ENCODE peak calls at places on chromosome 21, in six cellular contexts. G, I, D, S, L and X are unnamed samples.

GRCh38 chr21:42830456-42831455 is 48.6 kb downstream of the WDR4 start:
- DNase-seq in L (no peak), I (no peak), S (no peak), G (no peak), D (no peak), X (no peak)

GRCh38 chr21:41630249-41630648 is 122.3 kb upstream of the TMPRSS2 start:
- DNase-seq in S (peak; percentile 73), G (no peak), I (no peak), L (no peak), D (no peak), X (no peak)

GRCh38 chr21:42039911-42040351 is 29.8 kb upstream of the ZBTB21 start:
- DNase-seq in G (no peak), D (no peak), S (no peak), L (no peak), I (no peak), X (peak; percentile 82)

GRCh38 chr21:41578083-41578482 is 70.1 kb upstream of the TMPRSS2 start:
- DNase-seq in D (no peak), S (no peak), I (no peak), G (no peak), L (no peak), X (no peak)

GRCh38 chr21:42666023-42666747 is 12.8 kb downstream of the PDE9A start:
- DNase-seq in I (no peak), S (no peak), L (peak; percentile 23), G (no peak), D (no peak), X (no peak)

GRCh38 chr21:14550200-14550599 is 4.1 kb upstream of the SAMSN1 start:
- DNase-seq in S (no peak), G (no peak), L (no peak), D (no peak), I (no peak), X (no peak)

GRCh38 chr21:33825898-33826297 is 89.7 kb downstream of the ATP5PO start:
- DNase-seq in S (no peak), I (no peak), G (no peak), L (no peak), D (no peak), X (no peak)

GRCh38 chr21:26112127-26112742 is 58.3 kb downstream of the APP start:
- DNase-seq in I (no peak), S (no peak), L (no peak), D (no peak), G (no peak), X (no peak)

GRCh38 chr21:42971897-42972275 is 2.5 kb upstream of the PKNOX1 start:
- DNase-seq in D (no peak), I (no peak), S (no peak), L (no peak), G (no peak), X (no peak)

GRCh38 chr21:32455548-32455947 is 43.0 kb downstream of the EVA1C start:
- DNase-seq in I (no peak), L (no peak), D (no peak), S (no peak), G (no peak), X (no peak)

GRCh38 chr21:32459972-32460371 is 47.5 kb downstream of the EVA1C start:
- DNase-seq in I (no peak), S (no peak), L (no peak), D (no peak), G (no peak), X (no peak)

GRCh38 chr21:32457962-32458361 is 45.5 kb downstream of the EVA1C start:
- DNase-seq in G (no peak), D (no peak), I (no peak), S (no peak), L (no peak), X (no peak)

GRCh38 chr21:32456497-32456918 is 44.0 kb downstream of the EVA1C start:
- DNase-seq in S (no peak), L (no peak), I (no peak), D (peak; percentile 51), G (no peak), X (peak; percentile 6)

GRCh38 chr21:32457360-32457840 is 44.9 kb downstream of the EVA1C start:
- DNase-seq in S (no peak), I (no peak), D (no peak), G (peak; percentile 74), L (no peak), X (peak; percentile 47)
- TF ChIP-seq CTCF in S (no peak), I (no peak), D (no peak), G (no peak), L (no peak), X (no peak)

GRCh38 chr21:29277442-29277841 is 21.3 kb upstream of the BACH1 start:
- DNase-seq in S (no peak), G (no peak), I (no peak), D (no peak), L (no peak), X (no peak)

GRCh38 chr21:29267666-29268065 is 31.1 kb upstream of the BACH1 start:
- DNase-seq in S (no peak), D (no peak), G (no peak), L (no peak), I (no peak), X (no peak)

DNA sequence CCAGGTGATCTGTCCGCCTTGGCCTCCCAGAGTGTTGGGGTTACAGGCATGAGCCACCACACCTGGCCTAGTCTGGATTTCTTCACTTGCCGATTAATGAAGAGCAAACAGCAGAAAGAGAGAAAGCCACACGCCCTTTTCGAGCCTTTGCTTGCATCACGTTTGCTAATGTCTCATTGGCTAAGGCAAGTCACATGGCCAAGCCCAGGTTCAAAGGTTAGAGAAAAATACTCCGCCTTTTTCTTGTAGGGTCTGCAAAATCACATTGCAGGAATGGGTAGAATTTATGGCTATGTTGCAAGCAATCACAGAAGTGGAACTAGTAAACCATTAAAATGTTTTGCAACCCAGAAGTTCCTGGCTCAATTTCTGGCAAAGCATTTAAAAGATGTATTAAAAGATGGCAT is 26.8 kb upstream of the BACH1 start:
- DNase-seq in G (no peak), L (no peak), I (no peak), S (no peak), D (no peak), X (no peak)
- TF ChIP-seq CTCF in G (no peak), L (no peak), I (no peak), S (no peak), D (no peak), X (no peak)

DNA sequence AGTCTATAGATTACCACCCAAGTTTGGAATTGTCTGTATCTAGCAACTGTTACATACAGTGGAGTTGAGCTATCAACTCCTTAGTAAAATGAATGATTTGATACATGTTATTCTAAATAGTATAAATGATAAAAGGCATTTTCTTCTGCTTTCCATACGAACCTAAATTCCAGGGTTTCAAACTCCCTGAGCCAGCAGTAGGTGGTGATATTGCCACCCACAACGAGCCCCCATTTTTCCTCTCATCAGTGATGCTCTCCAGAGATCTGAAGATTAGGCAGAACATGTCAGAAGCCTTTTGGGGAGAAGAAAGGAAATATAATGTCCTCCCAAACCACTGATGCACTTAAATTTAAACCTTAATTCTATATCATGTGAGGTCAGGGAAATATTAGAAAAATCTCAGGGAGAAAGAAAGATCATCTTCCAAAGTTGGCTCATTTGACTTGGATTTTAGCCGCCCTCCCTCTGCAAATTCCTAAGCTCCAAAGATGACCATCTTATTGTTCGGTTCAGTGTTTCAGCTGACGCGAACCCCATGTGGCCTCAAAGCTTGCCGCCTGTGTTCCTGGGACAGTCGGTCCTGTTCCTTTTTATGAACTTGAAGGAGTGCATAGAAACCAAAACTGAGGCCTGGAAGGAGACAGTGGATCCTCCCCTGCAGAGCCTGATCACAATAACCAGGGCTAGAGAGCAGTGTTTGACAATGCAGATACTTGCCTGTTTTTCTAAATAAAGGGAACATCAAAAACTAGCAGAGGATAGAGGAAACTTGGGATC is 2.3 kb downstream of the EVA1C start:
- DNase-seq in D (no peak), S (no peak), G (no peak), L (no peak), I (no peak), X (no peak)
- TF ChIP-seq CTCF in D (no peak), S (no peak), G (no peak), L (no peak), I (no peak), X (peak; percentile 45)

GRCh38 chr21:31133243-31133830 is 95.1 kb upstream of the KRTAP19-8 start:
- DNase-seq in L (no peak), G (no peak), I (no peak), S (no peak), D (no peak), X (no peak)

GRCh38 chr21:31135536-31136184 is 97.4 kb upstream of the KRTAP19-8 start:
- DNase-seq in L (no peak), I (no peak), G (no peak), S (no peak), D (no peak), X (no peak)

GRCh38 chr21:31140025-31140424 is 101.7 kb upstream of the KRTAP19-8 start:
- DNase-seq in D (no peak), S (no peak), I (no peak), L (no peak), G (no peak), X (no peak)

GRCh38 chr21:31137951-31138350 is 99.7 kb upstream of the KRTAP19-8 start:
- DNase-seq in I (no peak), D (no peak), S (no peak), L (no peak), G (no peak), X (no peak)

DNA sequence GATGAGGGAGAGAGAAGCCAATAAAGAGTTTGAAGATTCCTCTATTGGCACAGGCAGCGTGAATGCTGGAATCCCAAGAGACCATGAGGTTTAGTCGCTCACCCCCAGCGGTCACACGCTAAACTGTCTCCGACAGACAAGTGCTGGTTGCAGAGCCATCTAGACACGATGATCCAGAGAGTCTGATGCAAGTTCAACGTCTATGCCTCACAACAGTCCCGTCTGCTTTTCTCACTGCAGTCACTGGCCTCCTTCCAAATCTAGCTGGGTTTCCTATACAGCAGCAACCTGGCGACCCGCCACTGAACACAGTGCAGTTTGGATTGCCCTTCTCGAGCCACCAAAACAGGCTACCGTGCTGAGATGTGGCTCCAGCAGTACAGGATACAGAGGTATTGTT is 98.6 kb upstream of the KRTAP19-8 start:
- DNase-seq in G (no peak), L (no peak), S (no peak), I (no peak), D (no peak), X (peak; percentile 93)
- TF ChIP-seq CTCF in G (no peak), L (no peak), S (no peak), I (no peak), D (no peak), X (peak; percentile 24)

DNA sequence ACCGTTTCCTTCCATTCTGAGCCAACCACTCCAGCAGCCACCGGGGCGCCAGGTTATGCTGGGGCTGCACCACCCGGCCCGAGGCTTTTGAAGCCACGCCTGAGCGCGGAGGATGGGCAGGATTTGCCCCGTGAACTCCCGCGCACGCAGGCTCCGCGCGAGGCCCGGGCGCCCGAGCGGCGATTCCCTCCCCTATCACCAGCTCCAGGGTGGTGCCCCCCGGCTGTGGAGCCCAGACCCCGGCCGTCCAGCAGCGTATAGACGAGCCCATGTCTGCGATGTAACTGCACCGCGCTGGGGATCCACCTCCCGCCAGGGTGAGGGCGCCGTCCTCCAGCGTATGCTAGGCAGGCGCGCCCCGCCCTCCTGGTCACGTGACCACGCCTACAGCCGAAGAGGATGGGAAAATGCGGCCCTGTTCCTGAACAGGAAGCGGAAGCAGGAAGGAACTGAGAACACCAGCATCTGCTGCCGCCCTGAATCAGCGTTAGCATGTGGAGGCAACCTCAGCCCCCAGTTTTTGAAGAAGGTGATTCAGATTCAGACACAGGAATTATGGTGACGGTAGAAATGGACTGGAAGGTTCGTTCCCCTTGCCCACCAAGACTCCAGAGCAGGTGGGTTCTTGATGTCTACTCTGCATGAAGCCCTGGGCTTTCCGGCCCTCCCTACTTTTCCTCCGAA is 46.0 kb downstream of the VPS26C start:
- DNase-seq in S (peak; percentile 94), G (peak; percentile 93), L (peak; percentile 70), D (peak; percentile 97), I (peak; percentile 82), X (peak; percentile 94)
- TF ChIP-seq CTCF in S (no peak), G (no peak), L (no peak), D (no peak), I (peak; percentile 53), X (peak; percentile 36)